ENCODE peak calls at places on chromosomes 3 and 15, in four cellular contexts. One of them, this sample, is unnamed.

GRCh38 chr15:101451192-101451799 is 38.2 kb downstream of the PCSK6 start:
- DNase-seq in HepG2: no peak
- DNase-seq in HCT116: no peak
- DNase-seq in H1: no peak
- DNase-seq in this sample: peak

GRCh38 chr15:40091861-40092415 is 16.7 kb downstream of the BMF start:
- DNase-seq in H1: no peak
- DNase-seq in HepG2: no peak
- DNase-seq in HCT116: no peak
- DNase-seq in this sample: no peak

GRCh38 chr3:157429703-157430102 is 6.9 kb upstream of the PTX3 start:
- DNase-seq in HepG2: no peak
- DNase-seq in H1: no peak
- DNase-seq in HCT116: no peak
- DNase-seq in this sample: no peak

GRCh38 chr3:170961616-170962400 is 53.4 kb upstream of the EIF5A2 start:
- DNase-seq in HepG2: peak
- DNase-seq in HCT116: peak
- DNase-seq in H1: no peak
- DNase-seq in this sample: peak

GRCh38 chr3:44396200-44397171 is 57.9 kb downstream of the TCAIM start:
- DNase-seq in HepG2: no peak
- DNase-seq in H1: no peak
- DNase-seq in HCT116: no peak
- DNase-seq in this sample: no peak

GRCh38 chr3:159429702-159430101 is 558.9 kb upstream of the IL12A start:
- DNase-seq in H1: no peak
- DNase-seq in HCT116: no peak
- DNase-seq in HepG2: no peak
- DNase-seq in this sample: no peak

GRCh38 chr15:38514601-38515000 is 50.0 kb downstream of the RASGRP1 start:
- DNase-seq in HepG2: no peak
- DNase-seq in HCT116: no peak
- DNase-seq in H1: peak
- DNase-seq in this sample: no peak

GRCh38 chr3:170689218-170689874 is 103.5 kb upstream of the SLC7A14 start:
- DNase-seq in H1: peak
- DNase-seq in HepG2: no peak
- DNase-seq in HCT116: peak
- DNase-seq in this sample: no peak

GRCh38 chr3:150227839-150228238 is 180.3 kb upstream of the TSC22D2 start:
- DNase-seq in HepG2: peak
- DNase-seq in HCT116: peak
- DNase-seq in H1: peak
- DNase-seq in this sample: peak

GRCh38 chr3:159886050-159886449 is 102.6 kb upstream of the IL12A start:
- DNase-seq in HepG2: no peak
- DNase-seq in H1: no peak
- DNase-seq in HCT116: no peak
- DNase-seq in this sample: no peak

GRCh38 chr15:76147906-76148553 is 88.2 kb downstream of the TMEM266 start:
- DNase-seq in HCT116: peak
- DNase-seq in HepG2: no peak
- DNase-seq in H1: peak
- DNase-seq in this sample: peak

GRCh38 chr3:134677196-134677986 is 26.6 kb upstream of the KY start:
- DNase-seq in HCT116: peak
- DNase-seq in HepG2: peak
- DNase-seq in H1: peak
- DNase-seq in this sample: peak

GRCh38 chr3:46096781-46097180 is 69.5 kb upstream of the XCR1 start:
- DNase-seq in HCT116: no peak
- DNase-seq in H1: no peak
- DNase-seq in HepG2: no peak
- DNase-seq in this sample: no peak

GRCh38 chr3:171682743-171683142 is 127.5 kb downstream of the PLD1 start:
- DNase-seq in HCT116: no peak
- DNase-seq in H1: no peak
- DNase-seq in HepG2: no peak
- DNase-seq in this sample: no peak

GRCh38 chr15:28919201-28919627 is 33.4 kb downstream of the APBA2 start:
- DNase-seq in H1: no peak
- DNase-seq in HepG2: no peak
- DNase-seq in HCT116: no peak
- DNase-seq in this sample: no peak

GRCh38 chr3:100335137-100335833 is 728 bp downstream of the NIT2 start:
- DNase-seq in HCT116: no peak
- DNase-seq in H1: no peak
- DNase-seq in HepG2: peak
- DNase-seq in this sample: peak

GRCh38 chr15:68980786-68981185 is 33.7 kb upstream of the NOX5 start:
- DNase-seq in H1: no peak
- DNase-seq in HepG2: no peak
- DNase-seq in HCT116: no peak
- DNase-seq in this sample: no peak

GRCh38 chr3:72223116-72223515 is 438.2 kb upstream of the PROK2 start:
- DNase-seq in HCT116: no peak
- DNase-seq in HepG2: no peak
- DNase-seq in H1: no peak
- DNase-seq in this sample: no peak

GRCh38 chr15:45454825-45455224 is 67.7 kb downstream of the SLC30A4 start:
- DNase-seq in H1: no peak
- DNase-seq in HCT116: peak
- DNase-seq in HepG2: no peak
- DNase-seq in this sample: no peak

GRCh38 chr3:127384717-127385539 is 97.1 kb upstream of the PRR20G start:
- DNase-seq in HCT116: no peak
- DNase-seq in H1: no peak
- DNase-seq in HepG2: no peak
- DNase-seq in this sample: no peak

GRCh38 chr3:168862466-168862865 is 766.7 kb upstream of the GOLIM4 start:
- DNase-seq in HCT116: no peak
- DNase-seq in H1: no peak
- DNase-seq in HepG2: no peak
- DNase-seq in this sample: no peak

GRCh38 chr3:31979006-31979697 is 1.9 kb downstream of the OSBPL10 start:
- DNase-seq in HCT116: no peak
- DNase-seq in HepG2: no peak
- DNase-seq in H1: no peak
- DNase-seq in this sample: no peak

GRCh38 chr3:31978553-31978952 is 2.5 kb downstream of the OSBPL10 start:
- DNase-seq in HCT116: no peak
- DNase-seq in HepG2: no peak
- DNase-seq in H1: no peak
- DNase-seq in this sample: no peak

GRCh38 chr3:31981206-31982181 is at the start of the genes OSBPL10 and ZNF860:
- DNase-seq in HepG2: peak
- DNase-seq in H1: peak
- DNase-seq in HCT116: peak
- DNase-seq in this sample: peak

GRCh38 chr3:31977736-31978135 is 3.3 kb downstream of the OSBPL10 start:
- DNase-seq in H1: no peak
- DNase-seq in HCT116: no peak
- DNase-seq in HepG2: no peak
- DNase-seq in this sample: no peak

DNA sequence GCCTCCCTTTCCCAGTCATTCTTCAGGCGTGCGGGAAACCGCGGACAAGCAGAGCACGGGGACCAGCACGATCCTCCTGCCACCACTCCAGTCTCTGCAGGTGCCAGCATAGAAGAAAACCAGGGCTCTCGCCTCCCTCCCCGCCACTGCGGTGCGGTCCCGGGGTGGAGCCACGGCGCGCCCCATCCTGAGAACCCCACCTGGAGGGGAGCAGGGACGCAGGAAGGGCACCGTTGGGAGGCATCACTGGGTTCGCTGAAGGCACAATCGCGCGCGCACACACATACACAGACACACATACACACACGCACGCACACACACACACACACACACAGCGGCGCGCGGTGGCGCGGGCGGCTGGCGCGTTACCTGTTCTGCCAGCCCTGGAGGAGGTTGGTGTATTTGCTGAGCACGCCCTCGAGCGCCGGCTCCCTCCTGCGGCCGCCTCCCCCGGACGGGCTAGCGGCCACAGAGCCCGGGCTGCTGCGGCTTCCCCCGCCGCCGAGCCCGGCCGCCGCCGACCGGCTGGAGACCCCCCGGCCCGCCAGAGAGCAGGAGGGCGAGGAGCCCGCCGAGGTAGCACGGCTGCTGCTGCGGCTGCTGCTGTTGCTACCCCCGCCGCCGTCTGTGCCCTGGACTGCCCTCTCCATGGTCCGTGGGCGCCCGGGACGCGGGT is 394 bp downstream of the OSBPL10 start:
- DNase-seq in H1: peak
- DNase-seq in HCT116: peak
- DNase-seq in HepG2: peak
- DNase-seq in this sample: no peak
- TF ChIP-seq FOSL1 in H1: no peak
- TF ChIP-seq FOSL1 in HCT116: no peak
- TF ChIP-seq FOSL1 in HepG2: no peak
- TF ChIP-seq FOSL1 in this sample: no peak

GRCh38 chr15:89359471-89360293 is 25.1 kb upstream of the POLG start:
- DNase-seq in H1: peak
- DNase-seq in HepG2: no peak
- DNase-seq in HCT116: no peak
- DNase-seq in this sample: no peak

GRCh38 chr15:89358755-89359439 is 24.3 kb upstream of the POLG start:
- DNase-seq in HCT116: peak
- DNase-seq in H1: peak
- DNase-seq in HepG2: peak
- DNase-seq in this sample: peak

GRCh38 chr15:89358435-89358754 is 23.8 kb upstream of the POLG start:
- DNase-seq in HepG2: no peak
- DNase-seq in H1: no peak
- DNase-seq in HCT116: no peak
- DNase-seq in this sample: no peak

GRCh38 chr15:89353991-89354390 is 19.4 kb upstream of the POLG start:
- DNase-seq in H1: no peak
- DNase-seq in HepG2: no peak
- DNase-seq in HCT116: no peak
- DNase-seq in this sample: no peak

GRCh38 chr15:89356634-89357298 is 22.1 kb upstream of the POLG start:
- DNase-seq in H1: no peak
- DNase-seq in HepG2: no peak
- DNase-seq in HCT116: no peak
- DNase-seq in this sample: no peak
- TF ChIP-seq FOSL1 in H1: no peak
- TF ChIP-seq FOSL1 in HepG2: no peak
- TF ChIP-seq FOSL1 in HCT116: no peak
- TF ChIP-seq FOSL1 in this sample: no peak

DNA sequence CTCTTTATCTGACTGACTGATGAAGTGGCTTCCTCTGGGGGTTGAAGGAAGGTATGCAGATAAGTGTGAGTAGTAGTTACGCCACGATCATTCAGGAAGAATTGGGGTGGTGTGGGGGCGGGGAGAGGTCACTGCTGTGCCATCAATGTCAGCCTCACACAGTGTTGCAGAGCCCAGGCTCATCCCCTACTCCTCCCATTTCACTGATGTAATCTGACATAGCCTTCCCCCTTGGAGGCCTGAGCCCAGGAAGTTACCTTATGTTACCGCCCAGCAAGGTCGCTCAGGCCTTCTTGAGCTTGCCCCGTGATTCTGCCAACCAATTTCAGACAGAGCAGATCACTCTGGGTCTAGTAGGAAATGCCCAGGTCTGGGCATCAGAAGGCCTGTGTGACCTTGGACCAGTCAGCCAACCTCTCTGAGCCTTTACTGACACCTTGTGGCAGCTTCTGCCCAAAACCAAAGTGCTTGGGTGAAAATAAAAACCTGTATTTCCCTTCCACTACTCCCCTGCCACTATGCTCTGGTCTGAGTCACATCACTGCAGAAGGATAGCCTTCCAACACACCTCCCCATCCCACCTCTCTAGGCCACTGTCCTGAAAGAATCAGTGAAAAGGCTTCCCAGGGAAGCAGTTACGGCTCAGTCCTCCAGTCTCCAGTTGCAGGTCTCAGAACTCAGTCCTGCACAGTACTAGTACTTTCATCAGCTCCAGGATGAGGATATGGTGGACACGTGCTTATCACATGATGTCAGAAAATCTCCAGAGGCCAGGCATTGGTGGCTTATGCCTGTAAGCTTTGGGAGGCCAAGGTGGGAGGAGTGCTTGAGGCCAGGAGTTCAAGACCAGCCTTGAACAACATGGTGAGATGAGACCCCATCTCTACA is 28.1 kb upstream of the INSYN1 start:
- DNase-seq in H1: peak
- DNase-seq in HepG2: no peak
- DNase-seq in HCT116: no peak
- DNase-seq in this sample: peak
- TF ChIP-seq FOSL1 in H1: no peak
- TF ChIP-seq FOSL1 in HepG2: no peak
- TF ChIP-seq FOSL1 in HCT116: no peak
- TF ChIP-seq FOSL1 in this sample: peak

GRCh38 chr3:30428251-30428650 is 178.2 kb upstream of the TGFBR2 start:
- DNase-seq in HepG2: no peak
- DNase-seq in H1: no peak
- DNase-seq in HCT116: no peak
- DNase-seq in this sample: no peak
- TF ChIP-seq FOSL1 in HepG2: no peak
- TF ChIP-seq FOSL1 in H1: no peak
- TF ChIP-seq FOSL1 in HCT116: no peak
- TF ChIP-seq FOSL1 in this sample: no peak

GRCh38 chr3:188649521-188649920 is 495.6 kb downstream of the LPP start:
- DNase-seq in H1: no peak
- DNase-seq in HCT116: no peak
- DNase-seq in HepG2: no peak
- DNase-seq in this sample: no peak
- TF ChIP-seq FOSL1 in H1: no peak
- TF ChIP-seq FOSL1 in HCT116: no peak
- TF ChIP-seq FOSL1 in HepG2: no peak
- TF ChIP-seq FOSL1 in this sample: no peak

DNA sequence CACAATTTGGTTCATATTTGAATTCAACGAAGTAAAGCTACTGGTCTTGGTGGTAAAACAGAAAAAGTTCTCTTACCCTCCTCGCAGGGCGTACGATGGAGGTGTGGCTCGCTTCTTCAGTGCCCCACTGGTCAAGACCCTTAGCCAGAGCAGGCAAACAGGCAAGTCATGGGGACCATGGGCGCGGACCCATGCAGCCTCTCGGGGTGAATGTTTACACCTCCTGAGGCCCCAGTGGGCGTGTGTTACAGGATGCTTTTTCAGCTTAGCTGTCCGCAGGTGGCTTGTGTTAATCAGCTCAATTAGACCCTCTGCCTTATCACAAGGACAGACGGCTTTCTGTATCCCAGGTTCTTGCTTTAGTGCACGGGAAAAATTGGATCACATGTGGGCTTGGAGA is 991.8 kb downstream of the GBE1 start:
- DNase-seq in HepG2: no peak
- DNase-seq in HCT116: no peak
- DNase-seq in H1: no peak
- DNase-seq in this sample: peak
- TF ChIP-seq FOSL1 in HepG2: no peak
- TF ChIP-seq FOSL1 in HCT116: no peak
- TF ChIP-seq FOSL1 in H1: no peak
- TF ChIP-seq FOSL1 in this sample: no peak